ENCODE peak calls at places on chromosomes 16 and 17, in six cellular contexts. X is A549, K is GM12878, S is endothelial cell of umbilical vein, V is K562, B is HepG2. W is an unnamed sample.

GRCh38 chr17:21467739-21468490 is 91.8 kb downstream of the KCNJ12 start:
- DNase-seq in X (no peak), K (no peak), S (no peak), V (no peak), B (no peak), W (no peak)

GRCh38 chr17:65594585-65594940 is 33.1 kb upstream of the AXIN2 start:
- DNase-seq in X (no peak), K (no peak), S (no peak), V (no peak), B (no peak), W (no peak)

GRCh38 chr16:57638381-57638780 is 10.0 kb downstream of the ADGRG1 start:
- DNase-seq in X (no peak), K (no peak), S (no peak), V (no peak), B (no peak), W (no peak)

GRCh38 chr17:44038604-44039007 is 23.8 kb upstream of the TMEM101 start:
- DNase-seq in X (no peak), K (no peak), S (no peak), V (no peak), B (peak), W (no peak)

GRCh38 chr17:31674717-31675349 is 184.2 kb downstream of the COPRS start:
- DNase-seq in X (no peak), K (no peak), S (no peak), V (no peak), B (no peak), W (no peak)

GRCh38 chr17:41638194-41638593 is 13.8 kb upstream of the KRT17 start:
- DNase-seq in X (no peak), K (no peak), S (no peak), V (no peak), B (no peak), W (no peak)

GRCh38 chr17:60713619-60714018 is 36.0 kb downstream of the BCAS3 start:
- DNase-seq in X (no peak), K (no peak), S (no peak), V (no peak), B (no peak), W (no peak)

GRCh38 chr16:88380619-88381018 is 2.1 kb upstream of the ZNF469 start:
- DNase-seq in X (no peak), K (no peak), S (no peak), V (no peak), B (no peak), W (no peak)

GRCh38 chr17:19372439-19372838 is 5.9 kb upstream of the MAPK7 start:
- DNase-seq in X (no peak), K (no peak), S (no peak), V (no peak), B (no peak), W (no peak)

GRCh38 chr17:78736526-78737079 is 45.5 kb downstream of the CYTH1 start:
- DNase-seq in X (peak), K (no peak), S (peak), V (peak), B (no peak), W (peak)

GRCh38 chr16:68596266-68596665 is 48.8 kb upstream of the CDH3 start:
- DNase-seq in X (no peak), K (no peak), S (no peak), V (no peak), B (no peak), W (no peak)

GRCh38 chr16:68590201-68590994 is 51.3 kb downstream of the ZFP90 start:
- DNase-seq in X (peak), K (no peak), S (peak), V (peak), B (peak), W (peak)

GRCh38 chr16:68592466-68593337 is 52.4 kb upstream of the CDH3 start:
- DNase-seq in X (no peak), K (no peak), S (peak), V (no peak), B (peak), W (peak)
- TF ChIP-seq MAX in X (no peak), K (no peak), S (no peak), V (no peak), B (no peak), W (no peak)

GRCh38 chr17:7404737-7405412 is 978 bp upstream of the TMEM256 start:
- DNase-seq in X (peak), K (no peak), S (peak), V (peak), B (no peak), W (peak)

GRCh38 chr17:7407033-7407432 is 612 bp upstream of the NLGN2 start:
- DNase-seq in X (no peak), K (no peak), S (no peak), V (no peak), B (no peak), W (no peak)

GRCh38 chr17:7405413-7405881 is 1.6 kb upstream of the TMEM256 start:
- DNase-seq in X (no peak), K (no peak), S (no peak), V (peak), B (no peak), W (no peak)

GRCh38 chr17:7407483-7408231 is at the start of gene NLGN2:
- DNase-seq in X (no peak), K (no peak), S (no peak), V (no peak), B (no peak), W (no peak)

GRCh38 chr17:7405882-7406825 is 1.5 kb upstream of the NLGN2 start:
- DNase-seq in X (no peak), K (no peak), S (no peak), V (no peak), B (no peak), W (no peak)
- TF ChIP-seq MYC in X (no peak), K (no peak), S (no peak), V (no peak), B (no peak), W (no peak)

DNA sequence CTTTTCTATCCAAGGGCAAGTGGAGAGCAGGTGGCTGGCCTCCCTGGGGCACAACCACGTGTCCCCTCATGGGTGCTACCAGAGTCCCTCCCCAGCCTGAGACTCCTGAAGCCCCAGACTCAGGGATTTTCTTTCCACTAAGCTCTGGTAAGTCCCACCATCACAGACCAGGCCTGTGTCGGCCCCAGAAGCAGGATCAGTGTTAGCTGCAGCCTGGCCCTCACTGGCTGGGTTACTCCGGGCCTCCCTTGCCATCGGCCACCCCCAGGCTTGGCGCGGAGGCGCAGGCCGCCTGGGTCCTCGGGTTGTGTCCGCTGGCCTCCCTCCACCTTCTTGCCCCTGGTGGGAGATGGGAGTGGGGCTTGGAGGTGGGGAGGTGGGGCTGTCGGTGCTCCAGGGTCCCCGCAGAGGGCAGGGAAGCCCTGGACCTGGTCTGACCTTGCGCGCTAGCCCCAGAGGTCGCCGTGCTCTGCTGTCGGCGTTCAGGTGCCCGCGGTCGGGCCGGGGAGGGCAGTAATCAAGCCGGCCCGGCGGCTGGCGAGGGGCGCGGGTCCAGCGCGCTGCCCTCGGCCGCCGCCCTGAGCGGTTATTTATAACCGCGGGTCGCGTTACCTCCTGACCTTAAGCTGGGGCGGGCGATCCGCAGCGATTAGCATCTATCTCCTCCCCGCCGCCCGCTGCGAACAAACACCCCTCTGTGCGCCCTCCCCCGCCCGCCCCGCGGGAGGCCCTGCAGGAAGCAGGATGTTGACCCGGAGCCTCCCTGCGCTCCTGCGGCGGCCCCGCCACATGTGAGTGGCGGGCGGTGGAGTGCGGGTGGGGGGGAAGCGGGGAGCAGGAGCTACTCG is 78.1 kb upstream of the TOB1 start:
- DNase-seq in X (peak), K (no peak), S (peak), V (peak), B (peak), W (peak)
- TF ChIP-seq CTCF in X (no peak), K (no peak), S (no peak), V (no peak), B (peak), W (no peak)

GRCh38 chr17:45227101-45227591 is 5.5 kb downstream of the FMNL1 start:
- DNase-seq in X (no peak), K (peak), S (no peak), V (no peak), B (no peak), W (peak)
- TF ChIP-seq MAX in X (no peak), K (peak), S (no peak), V (no peak), B (no peak), W (no peak)